ENCODE peak calls at places on chromosome 16, in five cellular contexts. I is M059J, Q is HS-27A, Y is HFFc6, M is GM03348. V is an unnamed sample.

GRCh38 chr16:2337431-2338296 is 2.9 kb downstream of the ABCA3 start:
- DNase-seq in I (no peak), Y (no peak), Q (no peak), M (no peak), V (no peak)

GRCh38 chr16:82832861-82833260 is 206.1 kb downstream of the CDH13 start:
- DNase-seq in Y (peak; percentile 13), Q (no peak), M (peak; percentile 70), I (peak; percentile 44), V (no peak)

GRCh38 chr16:29645699-29646187 is 17.3 kb upstream of the SPN start:
- DNase-seq in I (peak; percentile 34), Y (no peak), Q (peak; percentile 4), M (no peak), V (no peak)

GRCh38 chr16:85788819-85789218 is 10.5 kb downstream of the EMC8 start:
- DNase-seq in Y (no peak), M (no peak), Q (no peak), I (no peak), V (no peak)

GRCh38 chr16:28845173-28846079 is 722 bp downstream of the TUFM start:
- DNase-seq in Q (no peak), I (peak; percentile 37), M (peak; percentile 16), Y (no peak), V (no peak)

GRCh38 chr16:80440691-80441090 is 100.1 kb upstream of the DYNLRB2 start:
- DNase-seq in Q (no peak), Y (no peak), M (no peak), I (peak; percentile 14), V (no peak)

GRCh38 chr16:85072947-85073346 is 39.3 kb downstream of the CIBAR2 start:
- DNase-seq in I (no peak), Y (peak; percentile 62), Q (no peak), M (peak; percentile 90), V (no peak)

GRCh38 chr16:68351991-68352431 is 41.2 kb downstream of the PRMT7 start:
- DNase-seq in M (no peak), I (no peak), Q (no peak), Y (no peak), V (no peak)

GRCh38 chr16:72927199-72928088 is 120.5 kb downstream of the ZFHX3 start:
- DNase-seq in I (peak; percentile 97), Q (no peak), Y (peak; percentile 80), M (peak; percentile 85), V (no peak)

GRCh38 chr16:9257843-9258242 is 166.4 kb downstream of the HAPSTR1 start:
- DNase-seq in M (no peak), Y (no peak), I (no peak), Q (no peak), V (no peak)

GRCh38 chr16:13036600-13036999 is 135.2 kb downstream of the SHISA9 start:
- DNase-seq in Y (no peak), I (peak; percentile 49), M (peak; percentile 26), Q (peak; percentile 22), V (no peak)

GRCh38 chr16:80680046-80680445 is 124.4 kb downstream of the CDYL2 start:
- DNase-seq in Y (no peak), M (no peak), I (peak; percentile 24), Q (no peak), V (no peak)

GRCh38 chr16:86087561-86088230 is 188.7 kb downstream of the IRF8 start:
- DNase-seq in I (no peak), M (no peak), Q (no peak), Y (no peak), V (no peak)

GRCh38 chr16:4338125-4338582 is 13.0 kb downstream of the PAM16 start:
- DNase-seq in M (no peak), Y (no peak), Q (no peak), I (no peak), V (no peak)

GRCh38 chr16:52805559-52806168 is 247.0 kb downstream of the CHD9NB start:
- DNase-seq in Q (no peak), M (no peak), I (no peak), Y (no peak), V (no peak)

GRCh38 chr16:87635541-87636049 is 33.3 kb downstream of the JPH3 start:
- DNase-seq in M (peak; percentile 72), Q (no peak), I (peak; percentile 51), Y (peak; percentile 5), V (peak; percentile 20)

GRCh38 chr16:79848739-79849518 is 248.4 kb upstream of the MAF start:
- DNase-seq in Q (no peak), M (no peak), Y (no peak), I (no peak), V (no peak)

GRCh38 chr16:13138528-13138927 is 237.1 kb downstream of the SHISA9 start:
- DNase-seq in I (peak; percentile 26), Q (peak; percentile 35), M (no peak), Y (no peak), V (no peak)

GRCh38 chr16:53132406-53132805 is 77.6 kb downstream of the CHD9 start:
- DNase-seq in Y (no peak), I (no peak), Q (no peak), M (no peak), V (no peak)

GRCh38 chr16:2150418-2151187 is 2.2 kb downstream of the RAB26 start:
- DNase-seq in Q (no peak), I (peak; percentile 42), Y (no peak), M (no peak), V (no peak)

GRCh38 chr16:89319883-89320716 is 102.6 kb downstream of the ZNF778 start:
- DNase-seq in Y (peak; percentile 94), Q (peak; percentile 51), M (peak; percentile 85), I (peak; percentile 97), V (no peak)

GRCh38 chr16:79026117-79026516 is 574.4 kb downstream of the MAF start:
- DNase-seq in M (no peak), Y (no peak), Q (no peak), I (no peak), V (no peak)

GRCh38 chr16:67406111-67406593 is 10.1 kb downstream of the ZDHHC1 start:
- DNase-seq in I (no peak), Y (no peak), M (peak; percentile 79), Q (no peak), V (no peak)

GRCh38 chr16:3864562-3864961 is 16.0 kb downstream of the CREBBP start:
- DNase-seq in M (no peak), I (no peak), Y (no peak), Q (no peak), V (no peak)

GRCh38 chr16:26531290-26531730 is 535.4 kb upstream of the C16orf82 start:
- DNase-seq in Q (no peak), I (no peak), Y (no peak), M (no peak), V (no peak)

GRCh38 chr16:57803413-57803990 is 1.2 kb upstream of the KIFC3 start:
- DNase-seq in Y (no peak), Q (no peak), M (no peak), I (no peak), V (no peak)

GRCh38 chr16:54446639-54447038 is 160.1 kb upstream of the IRX3 start:
- DNase-seq in I (peak; percentile 94), Q (no peak), Y (peak; percentile 92), M (peak; percentile 87), V (peak; percentile 12)

GRCh38 chr16:77234611-77235010 is 35.4 kb downstream of the SYCE1L start:
- DNase-seq in I (peak; percentile 81), Q (no peak), M (no peak), Y (no peak), V (no peak)

GRCh38 chr16:76059186-76059585 is 218.0 kb upstream of the CNTNAP4 start:
- DNase-seq in I (no peak), Q (no peak), Y (no peak), M (no peak), V (no peak)

GRCh38 chr16:22386976-22387375 is 12.6 kb upstream of the CDR2 start:
- DNase-seq in I (peak; percentile 93), Y (peak; percentile 95), Q (peak; percentile 77), M (peak; percentile 78), V (no peak)

GRCh38 chr16:583815-584591 is 5.9 kb upstream of the RAB40C start:
- DNase-seq in M (no peak), Q (no peak), Y (no peak), I (no peak), V (no peak)

GRCh38 chr16:9159839-9160550 is 68.6 kb downstream of the HAPSTR1 start:
- DNase-seq in Y (peak; percentile 51), Q (peak; percentile 12), M (peak; percentile 84), I (peak; percentile 62), V (peak; percentile 39)

GRCh38 chr16:62477796-62478195 is 441.6 kb upstream of the CDH8 start:
- DNase-seq in Y (no peak), Q (no peak), I (no peak), M (no peak), V (no peak)

GRCh38 chr16:61915569-61915968 is 120.7 kb downstream of the CDH8 start:
- DNase-seq in M (no peak), Q (no peak), Y (no peak), I (no peak), V (no peak)

GRCh38 chr16:11494029-11494428 is 92.7 kb downstream of the LITAF start:
- DNase-seq in Q (no peak), Y (no peak), M (no peak), I (no peak), V (no peak)

GRCh38 chr16:87080571-87081167 is 236.5 kb downstream of the C16orf95 start:
- DNase-seq in Y (no peak), Q (no peak), M (no peak), I (peak; percentile 20), V (no peak)

GRCh38 chr16:3131755-3132377 is 3.0 kb upstream of the ZNF213 start:
- DNase-seq in Q (no peak), I (peak; percentile 52), M (no peak), Y (peak; percentile 23), V (no peak)

GRCh38 chr16:87956771-87957279 is 5.6 kb downstream of the BANP start:
- DNase-seq in M (no peak), Y (peak; percentile 30), I (peak; percentile 27), Q (no peak), V (no peak)